ENCODE peak calls at places on chromosomes 5 and 9, in nine cellular contexts. T, Y, P, I, L, Z, H, Q and R are unnamed samples.

GRCh38 chr5:149796836-149797235 is 66.7 kb downstream of the PPARGC1B start:
- DNase-seq in H (no peak), P (no peak), I (no peak), Q (no peak), Z (no peak), Y (no peak), L (no peak), T (no peak), R (no peak)

GRCh38 chr5:154611341-154611767 is 133.3 kb upstream of the HAND1 start:
- DNase-seq in T (no peak), Z (peak), I (peak), H (no peak), Y (no peak), Q (peak), P (no peak), L (peak), R (no peak)

GRCh38 chr5:37133939-37134338 is 115.2 kb downstream of the CPLANE1 start:
- DNase-seq in H (no peak), Z (no peak), I (peak), L (no peak), Y (no peak), Q (peak), P (no peak), T (no peak), R (no peak)

GRCh38 chr9:121942313-121942712 is 150.8 kb downstream of the TTLL11 start:
- DNase-seq in P (no peak), Z (no peak), I (no peak), H (no peak), T (no peak), Q (no peak), Y (no peak), L (no peak), R (no peak)

GRCh38 chr9:16996901-16997491 is 126.5 kb upstream of the BNC2 start:
- DNase-seq in H (no peak), L (no peak), Q (no peak), T (no peak), Z (no peak), Y (no peak), P (no peak), I (no peak), R (no peak)

GRCh38 chr5:159133041-159133741 is 33.5 kb upstream of the EBF1 start:
- DNase-seq in T (no peak), I (peak), Q (peak), H (no peak), L (peak), Z (no peak), P (peak), Y (no peak), R (peak)

GRCh38 chr5:168404366-168404765 is 81.9 kb upstream of the RARS1 start:
- DNase-seq in Y (no peak), T (no peak), P (no peak), Z (no peak), L (no peak), Q (peak), I (peak), H (no peak), R (no peak)

GRCh38 chr9:83707518-83707767 is 315 bp downstream of the UBQLN1 start:
- DNase-seq in P (no peak), Z (no peak), Q (peak), H (no peak), I (peak), L (no peak), T (no peak), Y (no peak), R (peak)

GRCh38 chr5:58239075-58239474 is 220.8 kb downstream of the PLK2 start:
- DNase-seq in Z (no peak), L (no peak), H (no peak), T (no peak), Y (no peak), Q (no peak), P (no peak), I (no peak), R (no peak)

GRCh38 chr9:4987996-4988421 is 2.9 kb downstream of the JAK2 start:
- DNase-seq in T (peak), I (peak), H (peak), P (peak), L (peak), Q (peak), Z (peak), Y (peak), R (no peak)

GRCh38 chr5:14668247-14668646 is 3.7 kb downstream of the OTULIN start:
- DNase-seq in P (no peak), Y (no peak), Z (no peak), L (no peak), H (no peak), T (no peak), I (no peak), Q (no peak), R (no peak)

GRCh38 chr5:76383126-76383825 is 19.8 kb upstream of the IQGAP2 start:
- DNase-seq in Z (no peak), Q (no peak), T (no peak), I (no peak), L (no peak), H (no peak), Y (no peak), P (no peak), R (no peak)

GRCh38 chr9:42378418-42378815 is 195.0 kb downstream of the SPATA31A6 start:
- DNase-seq in H (no peak), I (no peak), P (no peak), L (no peak), T (no peak), Z (no peak), Q (no peak), Y (no peak), R (no peak)

GRCh38 chr9:2465921-2466460 is 155.6 kb upstream of the VLDLR start:
- DNase-seq in P (no peak), I (no peak), Q (no peak), L (no peak), H (no peak), Y (no peak), T (peak), Z (peak), R (peak)

GRCh38 chr5:125290935-125291334 is 544.5 kb upstream of the ZNF608 start:
- DNase-seq in Z (no peak), Y (no peak), P (no peak), I (no peak), T (no peak), H (no peak), Q (no peak), L (no peak), R (no peak)

GRCh38 chr5:125291447-125291846 is 545.0 kb upstream of the ZNF608 start:
- DNase-seq in Z (no peak), L (no peak), P (no peak), H (no peak), Y (no peak), T (no peak), Q (no peak), I (no peak), R (no peak)

GRCh38 chr5:125295405-125295872 is 549.0 kb upstream of the ZNF608 start:
- DNase-seq in I (peak), Z (no peak), P (no peak), H (no peak), L (no peak), Y (no peak), T (no peak), Q (peak), R (peak)

GRCh38 chr5:125294844-125295243 is 548.4 kb upstream of the ZNF608 start:
- DNase-seq in Y (no peak), T (no peak), H (no peak), L (no peak), Q (no peak), I (no peak), P (no peak), Z (no peak), R (no peak)

DNA sequence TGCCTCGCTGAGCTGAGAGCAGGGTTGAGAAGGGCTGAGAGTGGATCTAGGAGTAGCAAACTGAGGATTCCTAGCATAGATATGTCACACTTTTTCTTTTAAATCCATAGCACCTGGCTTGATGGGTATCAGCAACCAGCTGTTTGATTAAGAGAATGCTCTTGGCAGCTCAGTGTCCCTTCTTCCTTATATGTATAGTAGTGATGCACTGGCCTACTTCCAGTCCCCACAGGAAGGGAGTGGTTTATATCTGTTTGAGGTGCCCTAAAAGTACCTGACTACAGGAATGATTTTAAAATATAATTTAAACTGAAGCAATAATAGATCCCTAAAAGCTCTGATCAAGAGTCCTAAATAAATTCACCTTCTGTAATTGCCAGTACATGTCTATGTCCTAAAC is 546.8 kb upstream of the ZNF608 start:
- DNase-seq in P (no peak), I (no peak), Q (no peak), L (no peak), T (no peak), H (no peak), Z (no peak), Y (no peak), R (no peak)
- H3K27ac ChIP-seq in P (no peak), I (no peak), Q (no peak), L (no peak), T (no peak), H (no peak), Z (no peak), Y (no peak), R (no peak)

DNA sequence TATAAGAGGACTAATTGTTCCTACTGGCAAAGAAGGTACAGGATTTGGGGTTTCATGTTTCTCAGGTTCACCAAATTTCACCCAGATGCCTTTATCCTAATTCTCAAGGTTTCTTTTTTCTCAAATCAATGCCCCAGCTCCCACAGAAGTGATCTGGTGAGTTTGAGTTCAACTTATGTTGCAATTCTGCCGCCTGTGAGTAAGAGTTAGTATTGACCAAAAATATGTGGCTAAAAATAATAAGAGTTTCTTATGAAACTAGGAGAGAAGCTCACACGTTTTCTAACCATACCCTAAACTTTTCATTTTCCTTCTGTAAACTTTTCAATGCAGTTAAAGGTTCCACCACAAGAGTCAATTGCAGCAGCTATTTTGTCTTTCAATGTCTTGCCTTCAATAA is 15.1 kb downstream of the SLCO6A1 start:
- DNase-seq in T (no peak), Q (peak), P (no peak), L (no peak), H (no peak), Z (no peak), I (peak), Y (no peak), R (peak)
- H3K27ac ChIP-seq in T (no peak), Q (no peak), P (no peak), L (no peak), H (no peak), Z (no peak), I (no peak), Y (no peak), R (no peak)

GRCh38 chr9:116233160-116233530 is 79.6 kb downstream of the PAPPA start:
- DNase-seq in I (peak), Q (peak), Z (no peak), L (no peak), Y (no peak), P (no peak), H (no peak), T (no peak), R (no peak)
- H3K27ac ChIP-seq in I (peak), Q (peak), Z (no peak), L (no peak), Y (no peak), P (no peak), H (no peak), T (no peak), R (peak)

GRCh38 chr5:180343846-180344327 is 9.2 kb downstream of the GFPT2 start:
- DNase-seq in T (no peak), L (peak), Z (peak), Q (peak), P (no peak), Y (peak), I (peak), H (no peak), R (no peak)

GRCh38 chr5:180345781-180346180 is 7.4 kb downstream of the GFPT2 start:
- DNase-seq in L (no peak), I (no peak), H (no peak), Z (no peak), P (no peak), Y (no peak), T (no peak), Q (no peak), R (no peak)

GRCh38 chr5:180343110-180343845 is 9.9 kb downstream of the GFPT2 start:
- DNase-seq in P (no peak), T (no peak), Z (peak), I (peak), Y (no peak), Q (peak), L (peak), H (no peak), R (no peak)

GRCh38 chr5:180345186-180345585 is 8.0 kb downstream of the GFPT2 start:
- DNase-seq in T (no peak), I (no peak), P (no peak), H (no peak), Q (no peak), L (no peak), Y (no peak), Z (no peak), R (no peak)

DNA sequence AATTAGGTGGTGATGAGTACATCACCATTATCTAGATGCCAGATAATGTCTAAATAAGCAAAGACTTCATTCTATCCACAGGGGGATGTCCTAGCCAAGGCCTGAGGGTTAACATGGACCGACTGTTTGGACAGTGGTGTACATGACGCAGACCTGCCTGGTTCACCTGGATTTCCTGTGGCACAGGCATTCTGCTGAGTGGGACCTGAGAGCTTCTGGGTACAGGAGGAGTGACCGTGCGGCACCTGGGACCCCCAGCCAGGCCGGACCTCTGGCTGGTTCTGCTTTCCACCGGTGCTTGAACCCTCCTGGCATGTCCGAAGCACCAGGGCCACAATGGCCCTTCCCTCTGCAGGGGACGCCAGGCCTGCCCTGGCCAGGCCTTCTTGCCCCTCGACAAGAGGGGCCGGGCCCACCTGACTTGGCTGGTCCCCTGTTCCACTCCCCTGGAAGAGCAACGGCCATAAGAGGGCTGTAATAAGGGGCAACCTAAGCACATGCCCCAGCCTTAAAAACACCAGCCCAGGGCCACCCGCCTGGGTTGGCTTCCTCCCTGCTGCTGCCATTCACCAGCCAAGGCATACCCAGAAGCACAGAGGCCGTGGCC is 8.6 kb downstream of the GFPT2 start:
- DNase-seq in I (no peak), T (no peak), Y (no peak), Q (no peak), Z (peak), L (no peak), H (no peak), P (no peak), R (no peak)
- H3K27ac ChIP-seq in I (no peak), T (no peak), Y (no peak), Q (peak), Z (no peak), L (no peak), H (no peak), P (no peak), R (no peak)

GRCh38 chr9:94840738-94841137 is 114.2 kb downstream of the AOPEP start:
- DNase-seq in Y (no peak), L (no peak), I (no peak), T (no peak), Z (no peak), P (no peak), H (no peak), Q (no peak), R (no peak)
- H3K27ac ChIP-seq in Y (no peak), L (no peak), I (no peak), T (no peak), Z (no peak), P (no peak), H (no peak), Q (no peak), R (no peak)

GRCh38 chr9:98892296-98892695 is 51.4 kb upstream of the COL15A1 start:
- DNase-seq in P (no peak), T (no peak), Z (no peak), I (peak), L (no peak), H (no peak), Q (no peak), Y (no peak), R (no peak)
- H3K27ac ChIP-seq in P (no peak), T (no peak), Z (no peak), I (no peak), L (no peak), H (no peak), Q (no peak), Y (no peak), R (no peak)

GRCh38 chr5:172745836-172746235 is 25.2 kb downstream of the DUSP1 start:
- DNase-seq in L (no peak), T (no peak), Y (no peak), P (no peak), Z (no peak), H (no peak), Q (no peak), I (no peak), R (no peak)
- H3K27ac ChIP-seq in L (no peak), T (peak), Y (peak), P (no peak), Z (no peak), H (no peak), Q (no peak), I (no peak), R (no peak)